ENCODE peak calls at places on chromosomes 12 and 14, in six cellular contexts. I, B, K, A, Y and N are unnamed samples. For H3K36me3, the result is how much of the 10 kb centered on the place peaks cover.

GRCh38 chr12:47863467-47863866 is 41.3 kb downstream of the VDR start:
- DNase-seq in Y (no peak), K (no peak), B (no peak), A (no peak), I (no peak), N (no peak)

GRCh38 chr14:36227802-36228201 is 51.3 kb upstream of the PTCSC3 start:
- DNase-seq in I (no peak), B (no peak), K (no peak), Y (no peak), A (no peak), N (no peak)

GRCh38 chr14:76595266-76595665 is 166.0 kb upstream of the VASH1 start:
- DNase-seq in B (no peak), I (no peak), K (no peak), Y (no peak), A (no peak), N (no peak)

GRCh38 chr12:104670439-104671406 is 214.0 kb downstream of the CHST11 start:
- DNase-seq in A (no peak), B (no peak), I (no peak), Y (peak), K (no peak), N (no peak)

GRCh38 chr12:25436206-25436912 is 116.7 kb downstream of the LMNTD1 start:
- DNase-seq in Y (no peak), K (no peak), I (no peak), A (peak), B (peak), N (peak)

GRCh38 chr14:62592877-62593276 is 452.4 kb downstream of the KCNH5 start:
- DNase-seq in I (no peak), A (no peak), Y (no peak), B (no peak), K (no peak), N (no peak)

GRCh38 chr12:92899388-92900001 is 29.6 kb downstream of the EEA1 start:
- DNase-seq in K (peak), Y (peak), A (no peak), B (peak), I (no peak), N (peak)

GRCh38 chr14:101220921-101221510 is 317.5 kb upstream of the RTL1 start:
- DNase-seq in B (no peak), A (no peak), K (no peak), Y (no peak), I (no peak), N (no peak)

GRCh38 chr12:84596276-84596675 is 316.3 kb downstream of the SLC6A15 start:
- DNase-seq in I (no peak), B (no peak), A (no peak), K (no peak), Y (no peak), N (no peak)

GRCh38 chr14:68687746-68688145 is 105.1 kb downstream of the ZFP36L1 start:
- DNase-seq in I (no peak), K (peak), B (no peak), Y (no peak), A (no peak), N (no peak)

GRCh38 chr12:16228067-16228466 is 49.4 kb downstream of the SLC15A5 start:
- DNase-seq in A (no peak), K (no peak), Y (no peak), I (no peak), B (no peak), N (no peak)

GRCh38 chr12:2493086-2493485 is 301.7 kb upstream of the FKBP4 start:
- DNase-seq in K (no peak), A (no peak), Y (no peak), I (no peak), B (no peak), N (no peak)

GRCh38 chr14:33052899-33053400 is 114.3 kb downstream of the NPAS3 start:
- DNase-seq in B (no peak), K (no peak), I (no peak), Y (no peak), A (no peak), N (no peak)

GRCh38 chr14:44912041-44912869 is 49.5 kb downstream of the KLHL28 start:
- DNase-seq in A (no peak), Y (no peak), B (peak), I (no peak), K (no peak), N (no peak)

GRCh38 chr12:89882051-89882450 is 173.4 kb upstream of the ATP2B1 start:
- DNase-seq in A (no peak), I (no peak), Y (no peak), B (no peak), K (peak), N (no peak)

GRCh38 chr14:73116079-73116665 is 20.1 kb upstream of the PSEN1 start:
- DNase-seq in A (no peak), I (no peak), Y (no peak), B (no peak), K (no peak), N (no peak)
- H3K36me3 ChIP-seq in A (half or more), I (half or more), Y (under half), B (half or more), K (under half), N (half or more)

GRCh38 chr14:75446447-75446846 is 18.6 kb downstream of the JDP2 start:
- DNase-seq in Y (no peak), B (no peak), A (no peak), I (no peak), K (no peak), N (no peak)

GRCh38 chr14:75443203-75443969 is 15.6 kb downstream of the JDP2 start:
- DNase-seq in K (no peak), B (no peak), A (no peak), Y (no peak), I (no peak), N (no peak)

GRCh38 chr14:75442642-75443041 is 14.8 kb downstream of the JDP2 start:
- DNase-seq in A (no peak), I (no peak), K (no peak), Y (no peak), B (no peak), N (no peak)

GRCh38 chr14:75448209-75448608 is 20.4 kb downstream of the JDP2 start:
- DNase-seq in A (no peak), Y (no peak), K (no peak), B (no peak), I (no peak), N (no peak)

GRCh38 chr14:75445958-75446357 is 18.1 kb downstream of the JDP2 start:
- DNase-seq in B (no peak), A (no peak), Y (no peak), I (no peak), K (no peak), N (no peak)
- H3K36me3 ChIP-seq in B (under half), A (under half), Y (under half), I (under half), K (under half), N (under half)

GRCh38 chr12:112447106-112447505 is 28.4 kb downstream of the PTPN11 start:
- DNase-seq in B (no peak), A (no peak), I (no peak), Y (no peak), K (no peak), N (no peak)
- H3K36me3 ChIP-seq in B (under half), A (under half), I (under half), Y (under half), K (under half), N (under half)

GRCh38 chr14:22505751-22506710 is 83.0 kb downstream of the DAD1 start:
- DNase-seq in K (no peak), A (peak), Y (no peak), B (no peak), I (no peak), N (no peak)
- H3K36me3 ChIP-seq in K (under half), A (under half), Y (under half), B (under half), I (under half), N (under half)

GRCh38 chr14:64439141-64439540 is 26.2 kb upstream of the AKAP5 start:
- DNase-seq in I (no peak), K (no peak), B (no peak), A (no peak), Y (no peak), N (no peak)
- H3K36me3 ChIP-seq in I (under half), K (under half), B (under half), A (under half), Y (under half), N (half or more)

GRCh38 chr14:103654619-103655018 is 25.6 kb downstream of the KLC1 start:
- DNase-seq in A (no peak), K (no peak), I (no peak), B (no peak), Y (no peak), N (no peak)
- H3K36me3 ChIP-seq in A (half or more), K (under half), I (under half), B (half or more), Y (under half), N (half or more)

GRCh38 chr12:122516544-122517361 is 10.0 kb downstream of the RSRC2 start:
- DNase-seq in K (no peak), I (no peak), Y (no peak), B (no peak), A (no peak), N (no peak)
- H3K36me3 ChIP-seq in K (under half), I (half or more), Y (under half), B (half or more), A (half or more), N (half or more)

DNA sequence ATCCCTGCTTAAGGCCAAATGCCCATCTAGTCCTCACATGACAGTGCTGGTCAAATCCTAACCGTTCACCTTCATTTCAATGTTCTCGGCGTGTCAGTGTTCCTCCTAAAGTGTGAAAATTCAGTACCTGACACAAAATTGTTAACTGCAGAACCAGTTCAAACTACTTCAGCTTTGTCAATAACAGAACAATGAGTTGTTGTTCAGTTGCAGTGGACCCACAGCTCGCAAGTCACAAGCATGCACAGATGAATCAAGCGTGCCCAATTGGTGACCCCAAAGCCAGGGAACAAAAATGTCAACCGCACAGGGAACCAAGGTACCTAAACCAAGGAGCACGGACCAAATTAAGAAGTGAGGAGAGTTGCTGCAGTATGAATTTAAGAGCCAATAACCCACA is 23.2 kb downstream of the NRDE2 start:
- DNase-seq in I (no peak), Y (no peak), B (no peak), A (no peak), K (no peak), N (no peak)
- H3K36me3 ChIP-seq in I (half or more), Y (under half), B (under half), A (under half), K (under half), N (under half)

DNA sequence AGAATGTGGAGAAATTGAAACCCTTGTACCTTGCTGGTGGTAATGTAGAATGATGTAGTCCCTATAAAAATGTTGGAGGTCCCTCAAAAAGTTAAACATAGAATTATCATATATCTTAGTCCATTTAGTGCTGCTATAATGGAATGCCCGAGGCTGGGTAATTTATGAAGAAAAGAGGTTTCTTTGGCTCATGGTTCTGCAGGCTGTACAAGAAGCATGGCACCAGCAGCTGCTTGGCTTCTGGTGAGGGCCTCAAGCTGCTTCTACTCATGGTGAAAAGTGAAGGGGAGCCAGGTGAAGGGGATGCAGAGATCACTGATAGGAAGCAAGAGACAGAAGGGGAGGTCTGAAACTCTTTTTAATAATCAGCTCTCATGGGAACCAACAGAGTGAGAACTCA is 233.9 kb downstream of the ADGRD1 start:
- DNase-seq in K (no peak), B (no peak), Y (no peak), A (no peak), I (no peak), N (no peak)
- H3K36me3 ChIP-seq in K (under half), B (under half), Y (under half), A (under half), I (under half), N (under half)